ENCODE peak calls at places on chromosomes 2 and 18, in nine cellular contexts. H, D, V, Y, B, L, I, W and E are unnamed samples. For H3K27me3, the result is how much of the 10 kb centered on the place peaks cover.

GRCh38 chr2:47274054-47274779 is 119.1 kb upstream of the STPG4 start:
- DNase-seq in H (no peak), D (no peak), V (no peak), Y (no peak), B (no peak), L (no peak), I (no peak), W (no peak), E (no peak)

GRCh38 chr2:52810460-52810859 is 957.1 kb upstream of the CHAC2 start:
- DNase-seq in H (no peak), D (no peak), V (no peak), Y (no peak), B (no peak), L (peak), I (no peak), W (no peak), E (no peak)

GRCh38 chr2:240237609-240238151 is 97.2 kb upstream of the OTOS start:
- DNase-seq in H (peak), D (no peak), V (peak), Y (no peak), B (no peak), L (no peak), I (peak), W (no peak), E (peak)

GRCh38 chr2:69945447-69945846 is 16.0 kb downstream of the ASPRV1 start:
- DNase-seq in H (peak), D (no peak), V (no peak), Y (no peak), B (no peak), L (no peak), I (no peak), W (no peak), E (no peak)

GRCh38 chr2:46512185-46512584 is 32.8 kb downstream of the TMEM247 start:
- DNase-seq in H (no peak), D (no peak), V (no peak), Y (no peak), B (no peak), L (no peak), I (peak), W (no peak), E (no peak)

GRCh38 chr2:130390460-130391057 is 34.7 kb downstream of the PTPN18 start:
- DNase-seq in H (peak), D (no peak), V (peak), Y (no peak), B (peak), L (no peak), I (no peak), W (no peak), E (peak)

GRCh38 chr2:223311889-223312288 is 259.9 kb downstream of the KCNE4 start:
- DNase-seq in H (no peak), D (no peak), V (no peak), Y (no peak), B (no peak), L (no peak), I (no peak), W (no peak), E (no peak)

GRCh38 chr2:130869441-130870160 is 32.9 kb downstream of the ARHGEF4 start:
- DNase-seq in H (peak), D (no peak), V (no peak), Y (no peak), B (no peak), L (no peak), I (no peak), W (no peak), E (no peak)

DNA sequence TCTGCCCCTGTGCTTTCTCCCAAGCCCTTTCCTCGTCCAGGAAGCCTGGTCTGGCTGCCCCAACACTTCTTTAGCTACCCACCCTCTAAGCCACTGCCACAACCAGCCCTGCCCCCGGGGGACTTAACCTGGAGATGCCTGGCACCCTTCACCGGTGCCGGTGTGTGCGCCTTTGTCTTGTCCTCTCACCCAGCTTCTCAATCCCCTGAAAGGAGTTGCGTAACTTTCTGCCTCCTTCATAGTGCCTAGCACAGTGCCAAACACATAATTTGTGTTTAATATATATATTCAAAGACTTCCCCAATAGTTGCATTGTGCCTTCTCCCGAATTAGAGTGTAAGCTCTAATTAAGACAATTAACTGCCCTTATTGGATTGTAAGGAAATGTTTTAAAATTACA is 70.6 kb downstream of the ALK start:
- DNase-seq in H (no peak), D (no peak), V (no peak), Y (no peak), B (no peak), L (no peak), I (no peak), W (no peak), E (no peak)
- H3K27me3 ChIP-seq in H (under half), D (under half), V (under half), Y (under half), B (under half), L (under half), I (under half), W (under half), E (under half)

GRCh38 chr18:59148192-59148591 is 8.5 kb downstream of the SEC11C start:
- DNase-seq in H (peak), D (no peak), V (no peak), Y (no peak), B (no peak), L (no peak), I (no peak), W (no peak), E (no peak)
- TF ChIP-seq EP300 in H (no peak), D (no peak), V (no peak), Y (no peak), B (no peak), L (no peak), I (no peak), W (no peak), E (no peak)

DNA sequence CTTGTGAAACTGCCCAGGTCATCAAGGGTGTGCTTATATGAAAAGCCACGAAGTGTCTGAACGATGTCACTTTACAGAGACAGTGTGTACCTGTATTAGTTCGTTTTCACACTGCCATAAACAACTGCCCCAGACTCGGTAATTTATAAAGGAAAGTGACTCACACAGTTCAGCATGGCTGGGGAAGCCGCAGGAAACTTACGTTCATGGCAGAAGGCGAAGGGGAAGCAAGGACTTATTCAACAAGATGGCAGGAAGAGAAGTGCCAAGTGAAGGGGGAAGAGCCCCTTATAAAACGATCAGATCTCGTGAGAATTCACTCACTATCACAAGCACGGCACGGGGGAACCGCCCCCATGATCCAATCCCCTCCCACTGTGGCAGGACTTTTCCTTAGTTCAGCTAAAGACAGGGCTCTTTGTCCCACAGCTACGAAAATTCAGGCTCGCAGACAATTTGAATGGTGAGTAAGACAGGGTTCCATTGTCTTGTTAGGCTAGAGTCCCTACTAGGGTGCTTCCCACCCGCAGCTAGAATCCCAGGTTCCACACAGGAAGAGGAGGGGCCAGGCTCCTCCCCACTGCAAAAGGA is 20.1 kb downstream of the TMEM177 start:
- DNase-seq in H (no peak), D (no peak), V (no peak), Y (no peak), B (no peak), L (no peak), I (no peak), W (no peak), E (no peak)
- H3K4me3 ChIP-seq in H (no peak), D (no peak), V (no peak), Y (no peak), B (no peak), L (no peak), I (peak), W (no peak), E (no peak)

GRCh38 chr2:241947876-241948275 is 78.3 kb downstream of the RTP5 start:
- DNase-seq in H (no peak), D (no peak), V (peak), Y (no peak), B (no peak), L (no peak), I (no peak), W (no peak), E (no peak)

GRCh38 chr2:241947401-241947800 is 77.9 kb downstream of the RTP5 start:
- DNase-seq in H (no peak), D (no peak), V (peak), Y (no peak), B (no peak), L (no peak), I (no peak), W (no peak), E (no peak)

GRCh38 chr2:241948901-241949735 is 79.6 kb downstream of the RTP5 start:
- DNase-seq in H (no peak), D (no peak), V (peak), Y (no peak), B (no peak), L (no peak), I (no peak), W (no peak), E (no peak)

GRCh38 chr2:241947004-241947350 is 77.4 kb downstream of the RTP5 start:
- DNase-seq in H (no peak), D (no peak), V (peak), Y (no peak), B (no peak), L (no peak), I (no peak), W (no peak), E (no peak)

GRCh38 chr2:241948299-241948897 is 78.9 kb downstream of the RTP5 start:
- DNase-seq in H (no peak), D (no peak), V (no peak), Y (no peak), B (no peak), L (no peak), I (no peak), W (no peak), E (no peak)
- H3K27me3 ChIP-seq in H (under half), D (under half), V (under half), Y (under half), B (under half), L (under half), I (under half), W (half or more), E (under half)

DNA sequence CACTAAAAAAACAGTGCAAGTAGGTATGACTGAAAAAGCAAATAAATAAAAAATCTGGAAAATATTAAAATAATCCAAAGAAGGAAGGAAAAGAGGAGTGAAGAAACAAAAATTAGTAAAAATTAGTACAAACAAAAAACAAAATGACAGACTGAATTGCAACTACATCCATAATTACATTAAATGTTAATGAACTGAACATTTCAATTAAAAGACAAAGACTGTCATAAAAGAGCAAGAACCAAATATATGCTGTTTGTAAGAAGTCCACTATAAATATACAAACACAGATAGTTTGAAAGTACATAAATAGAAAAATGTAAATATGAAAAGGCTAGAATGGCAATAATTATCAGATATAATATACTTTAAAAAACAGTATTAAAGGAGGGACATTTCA is 267.6 kb downstream of the WDPCP start:
- DNase-seq in H (no peak), D (no peak), V (no peak), Y (no peak), B (no peak), L (no peak), I (no peak), W (no peak), E (no peak)
- TF ChIP-seq EP300 in H (no peak), D (no peak), V (no peak), Y (no peak), B (no peak), L (no peak), I (no peak), W (no peak), E (no peak)

DNA sequence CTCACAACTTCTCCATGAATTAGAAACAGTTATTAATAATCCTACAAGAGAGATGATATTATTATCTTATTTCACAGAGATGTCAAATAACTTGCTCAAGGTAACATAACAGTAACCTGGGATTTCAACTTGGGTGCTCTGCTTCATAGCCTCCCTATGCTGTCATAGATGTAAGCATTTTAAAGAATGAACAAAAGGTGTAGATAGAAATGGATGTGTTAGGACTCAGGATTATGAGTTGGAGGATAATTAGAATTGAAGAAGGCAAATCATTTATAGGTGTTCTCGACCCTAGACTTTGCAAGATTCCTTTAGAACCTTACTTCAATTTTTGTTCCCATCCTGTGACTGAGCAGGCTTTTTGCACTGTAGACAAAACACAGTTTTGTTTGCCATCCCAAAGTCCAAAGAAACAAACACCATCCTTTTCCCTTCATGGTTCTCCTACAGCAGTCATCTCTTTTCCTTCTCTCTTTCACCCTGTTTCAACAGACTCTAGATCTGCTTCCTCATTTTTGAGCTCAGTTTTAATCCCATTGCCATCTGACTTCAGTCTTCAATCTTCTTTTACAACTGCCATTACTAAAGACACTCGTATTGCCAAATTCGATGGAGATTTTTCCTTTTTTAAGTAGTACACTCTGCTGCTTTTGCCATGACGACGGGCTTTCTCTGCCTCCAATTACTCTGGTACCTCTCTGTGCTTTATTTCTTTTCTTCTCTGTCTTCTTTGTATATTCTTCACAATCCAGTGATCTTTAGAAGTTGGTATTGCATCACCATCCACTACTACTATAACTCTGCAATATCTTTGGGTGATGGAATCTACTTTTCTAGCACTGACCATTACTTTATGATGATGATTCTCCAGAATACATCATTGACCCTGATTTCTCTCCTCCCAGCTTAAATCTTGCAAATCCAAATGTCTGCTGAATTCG is 4.5 kb downstream of the HNMT start:
- DNase-seq in H (no peak), D (no peak), V (no peak), Y (no peak), B (no peak), L (no peak), I (no peak), W (peak), E (no peak)
- H3K4me3 ChIP-seq in H (no peak), D (no peak), V (no peak), Y (no peak), B (no peak), L (no peak), I (no peak), W (peak), E (no peak)

GRCh38 chr2:42225573-42225972 is 56.4 kb downstream of the EML4 start:
- DNase-seq in H (no peak), D (no peak), V (no peak), Y (no peak), B (no peak), L (no peak), I (no peak), W (no peak), E (no peak)

GRCh38 chr2:42224422-42225067 is 55.4 kb downstream of the EML4 start:
- DNase-seq in H (no peak), D (no peak), V (no peak), Y (no peak), B (no peak), L (no peak), I (no peak), W (no peak), E (no peak)

GRCh38 chr2:42229949-42230348 is 60.8 kb downstream of the EML4 start:
- DNase-seq in H (no peak), D (no peak), V (no peak), Y (no peak), B (no peak), L (no peak), I (no peak), W (no peak), E (no peak)

GRCh38 chr2:42228101-42228500 is 58.9 kb downstream of the EML4 start:
- DNase-seq in H (no peak), D (no peak), V (no peak), Y (no peak), B (no peak), L (no peak), I (no peak), W (no peak), E (no peak)

GRCh38 chr2:42227491-42227890 is 58.3 kb downstream of the EML4 start:
- DNase-seq in H (no peak), D (no peak), V (no peak), Y (no peak), B (no peak), L (no peak), I (no peak), W (peak), E (no peak)
- H3K27me3 ChIP-seq in H (under half), D (under half), V (under half), Y (under half), B (under half), L (under half), I (under half), W (under half), E (under half)

DNA sequence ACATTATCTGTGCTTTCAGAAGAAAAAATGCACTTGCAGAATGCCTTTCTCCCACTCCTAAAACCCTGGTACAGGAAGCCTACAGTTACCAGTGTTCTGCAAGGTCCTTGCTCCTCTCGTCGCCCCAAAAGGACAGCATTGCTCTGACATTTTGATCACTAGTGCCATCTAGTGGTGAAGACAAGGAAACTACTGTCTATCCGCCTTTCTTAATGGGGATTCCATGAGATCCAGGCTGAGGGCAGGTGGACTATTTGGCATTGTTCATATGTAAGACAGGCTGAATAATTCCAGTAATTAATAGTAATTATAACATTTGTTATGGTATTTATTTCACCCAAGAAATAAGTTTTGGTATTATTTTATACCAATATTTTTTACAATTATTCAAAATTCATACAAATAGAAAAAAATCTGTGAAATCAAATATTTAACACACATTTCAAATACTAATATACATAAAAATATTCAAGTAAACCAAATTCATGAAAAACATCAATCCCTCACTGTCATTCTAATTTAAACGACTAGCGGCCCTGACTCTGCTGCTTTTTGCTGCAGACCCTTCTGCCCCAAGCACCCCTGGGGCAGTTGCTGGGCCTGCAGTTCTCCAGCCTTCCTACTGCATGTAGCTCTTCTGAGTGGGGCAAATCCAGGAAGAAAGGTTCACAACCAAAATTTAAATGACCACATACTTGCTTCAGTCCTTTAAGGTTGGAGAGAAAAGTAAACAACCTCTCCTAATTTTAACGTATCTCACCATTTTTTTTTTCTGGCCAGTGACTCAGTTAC is 19.0 kb downstream of the TPGS2 start:
- DNase-seq in H (peak), D (no peak), V (peak), Y (peak), B (peak), L (peak), I (no peak), W (peak), E (peak)
- TF ChIP-seq EP300 in H (no peak), D (no peak), V (no peak), Y (no peak), B (no peak), L (no peak), I (no peak), W (no peak), E (no peak)

GRCh38 chr2:179859523-179859922 is 1.9 kb downstream of the ZNF385B start:
- DNase-seq in H (no peak), D (no peak), V (no peak), Y (no peak), B (no peak), L (no peak), I (no peak), W (no peak), E (no peak)
- H3K4me3 ChIP-seq in H (no peak), D (peak), V (no peak), Y (no peak), B (no peak), L (no peak), I (peak), W (no peak), E (no peak)